ENCODE peak calls at places on chromosomes 11 and 22, in five cellular contexts. N, G, F, P and E are unnamed samples.

GRCh38 chr11:19742595-19743292 is 30.1 kb downstream of the NAV2 start:
- DNase-seq in N (peak; percentile 44), G (peak; percentile 79), F (peak; percentile 82), P (peak; percentile 86), E (peak; percentile 82)

GRCh38 chr22:44571566-44572413 is 73.8 kb upstream of the RTL6 start:
- DNase-seq in N (no peak), G (no peak), F (peak; percentile 49), P (no peak), E (no peak)

GRCh38 chr11:95717314-95717713 is 72.3 kb downstream of the FAM76B start:
- DNase-seq in N (no peak), G (no peak), F (no peak), P (no peak), E (no peak)

GRCh38 chr11:127073621-127074020 is 73.1 kb upstream of the KIRREL3 start:
- DNase-seq in N (no peak), G (no peak), F (no peak), P (no peak), E (no peak)

GRCh38 chr11:111911563-111912401 is at the start of gene CRYAB:
- DNase-seq in N (no peak), G (peak; percentile 49), F (no peak), P (peak; percentile 79), E (no peak)

GRCh38 chr11:7549681-7550080 is 35.9 kb downstream of the PPFIBP2 start:
- DNase-seq in N (no peak), G (no peak), F (no peak), P (no peak), E (no peak)

GRCh38 chr22:29710922-29711593 is 8.7 kb upstream of the CABP7 start:
- DNase-seq in N (no peak), G (no peak), F (no peak), P (no peak), E (no peak)

GRCh38 chr11:94171693-94172440 is 43.2 kb downstream of the PANX1 start:
- DNase-seq in N (peak; percentile 36), G (no peak), F (no peak), P (peak; percentile 65), E (peak; percentile 68)

GRCh38 chr22:41579297-41579996 is 10.2 kb downstream of the PMM1 start:
- DNase-seq in N (no peak), G (no peak), F (no peak), P (no peak), E (no peak)

GRCh38 chr22:24775769-24776492 is 1.4 kb upstream of the PIWIL3 start:
- DNase-seq in N (no peak), G (no peak), F (no peak), P (peak; percentile 29), E (no peak)

GRCh38 chr22:24768537-24769374 is 5.8 kb downstream of the PIWIL3 start:
- DNase-seq in N (peak; percentile 61), G (peak; percentile 56), F (no peak), P (peak; percentile 85), E (peak; percentile 62)

GRCh38 chr22:24776525-24776924 is 2.0 kb upstream of the PIWIL3 start:
- DNase-seq in N (no peak), G (no peak), F (no peak), P (no peak), E (no peak)

GRCh38 chr22:24772493-24773220 is 1.9 kb downstream of the PIWIL3 start:
- DNase-seq in N (no peak), G (peak; percentile 29), F (no peak), P (peak; percentile 83), E (peak; percentile 53)
- TF ChIP-seq CTCF in N (peak; percentile 9), G (peak; percentile 71), F (peak; percentile 74), P (peak; percentile 89), E (peak; percentile 60)

GRCh38 chr11:80651004-80651403 is 1210.2 kb upstream of the TENM4 start:
- DNase-seq in N (no peak), G (no peak), F (no peak), P (no peak), E (no peak)
- TF ChIP-seq CTCF in N (no peak), G (no peak), F (no peak), P (no peak), E (no peak)

DNA sequence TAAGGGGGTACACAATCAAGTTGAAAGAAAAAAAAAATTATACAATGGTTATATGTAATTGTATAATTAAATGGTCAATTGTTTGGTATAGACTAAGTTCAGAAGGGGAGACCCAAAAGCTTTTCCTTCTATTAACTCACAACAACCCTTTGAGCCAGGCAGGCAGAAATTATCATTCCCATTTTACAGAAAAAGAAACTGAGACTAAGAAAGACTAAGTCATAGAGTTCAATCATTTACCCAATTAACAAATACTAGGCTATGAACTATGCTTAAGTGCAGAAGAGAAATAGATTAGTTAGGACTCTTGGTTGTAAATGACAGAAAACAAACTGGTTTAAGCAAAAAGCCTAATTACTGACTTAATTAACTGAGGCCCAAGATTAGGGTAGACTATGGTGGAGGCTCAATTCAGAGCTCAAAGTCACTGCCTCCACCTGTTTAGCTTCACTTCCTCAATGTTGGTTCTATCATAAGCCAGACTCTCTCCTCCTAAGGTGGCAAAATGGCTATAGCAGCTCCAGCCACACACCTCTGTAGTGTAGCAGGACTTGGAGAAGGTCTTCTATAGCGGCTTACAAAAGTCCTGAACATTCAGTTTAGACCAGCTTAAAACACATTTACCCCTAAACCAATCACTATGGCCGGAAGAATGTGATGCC is 34.2 kb downstream of the FAM168A start:
- DNase-seq in N (no peak), G (no peak), F (no peak), P (no peak), E (no peak)
- TF ChIP-seq CTCF in N (no peak), G (no peak), F (no peak), P (no peak), E (no peak)

GRCh38 chr22:48893288-48894063 is 934.2 kb downstream of the BRD1 start:
- DNase-seq in N (no peak), G (no peak), F (no peak), P (no peak), E (no peak)

GRCh38 chr22:48895341-48895740 is 932.3 kb downstream of the BRD1 start:
- DNase-seq in N (no peak), G (no peak), F (no peak), P (no peak), E (no peak)

GRCh38 chr22:48894804-48895250 is 932.8 kb downstream of the BRD1 start:
- DNase-seq in N (no peak), G (no peak), F (no peak), P (no peak), E (no peak)

GRCh38 chr22:48892571-48893287 is 934.9 kb downstream of the BRD1 start:
- DNase-seq in N (no peak), G (no peak), F (no peak), P (no peak), E (no peak)

GRCh38 chr22:48894064-48894671 is 933.5 kb downstream of the BRD1 start:
- DNase-seq in N (no peak), G (no peak), F (peak; percentile 65), P (no peak), E (peak; percentile 34)
- TF ChIP-seq CTCF in N (no peak), G (no peak), F (peak; percentile 63), P (no peak), E (peak; percentile 27)

GRCh38 chr11:34564406-34564805 is 50.8 kb upstream of the ELF5 start:
- DNase-seq in N (no peak), G (no peak), F (no peak), P (no peak), E (no peak)

GRCh38 chr11:34566209-34566551 is 52.6 kb upstream of the ELF5 start:
- DNase-seq in N (no peak), G (no peak), F (no peak), P (no peak), E (no peak)

GRCh38 chr11:34564807-34565241 is 51.2 kb upstream of the ELF5 start:
- DNase-seq in N (no peak), G (no peak), F (no peak), P (no peak), E (no peak)

GRCh38 chr11:34566736-34567135 is 53.1 kb upstream of the ELF5 start:
- DNase-seq in N (no peak), G (no peak), F (no peak), P (no peak), E (no peak)

DNA sequence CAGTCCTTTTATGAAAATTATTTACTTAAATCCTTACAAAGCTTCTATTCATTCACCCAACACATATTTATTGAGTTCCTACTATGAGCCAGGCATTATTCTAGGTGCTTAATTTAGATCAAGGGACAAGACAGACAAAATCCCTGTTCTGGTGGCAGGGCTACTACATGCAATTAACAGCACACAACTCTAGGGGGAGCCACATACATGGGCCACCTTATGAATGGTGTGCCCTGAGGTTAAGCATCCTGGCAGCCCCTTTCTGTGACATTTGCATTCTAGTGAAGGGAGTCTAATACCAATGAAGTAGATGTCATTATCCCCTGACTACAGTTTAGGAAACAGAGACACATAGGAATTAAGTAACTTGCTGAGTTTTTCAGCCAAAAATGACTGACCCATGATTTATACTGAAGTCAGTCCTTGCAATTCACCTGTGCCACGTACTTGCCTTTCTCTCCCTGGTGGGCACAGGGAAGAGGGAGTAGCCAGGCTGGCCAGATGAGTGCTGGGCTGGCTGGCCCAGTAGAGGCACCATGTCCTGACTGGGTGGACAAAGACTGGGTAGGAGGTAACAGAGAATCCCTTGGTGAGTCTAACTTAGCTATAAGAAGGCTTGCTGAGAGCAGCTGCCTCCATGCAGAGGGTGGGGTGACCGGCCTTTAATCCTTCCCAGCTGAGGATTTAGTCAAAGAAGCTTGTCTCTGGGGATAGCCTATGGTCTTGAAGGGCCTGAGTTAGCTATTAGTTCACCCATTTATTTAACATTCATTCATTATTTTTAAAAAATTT is 52.0 kb upstream of the ELF5 start:
- DNase-seq in N (peak; percentile 41), G (no peak), F (no peak), P (no peak), E (peak; percentile 26)
- TF ChIP-seq CTCF in N (peak; percentile 63), G (peak; percentile 30), F (peak; percentile 71), P (peak; percentile 38), E (peak; percentile 69)

GRCh38 chr11:118212131-118212725 is 12.6 kb downstream of the JAML start:
- DNase-seq in N (no peak), G (no peak), F (no peak), P (no peak), E (no peak)
- TF ChIP-seq CTCF in N (no peak), G (no peak), F (no peak), P (no peak), E (no peak)

GRCh38 chr11:59281177-59281576 is 68.5 kb upstream of the MPEG1 start:
- DNase-seq in N (no peak), G (no peak), F (no peak), P (no peak), E (no peak)
- TF ChIP-seq CTCF in N (no peak), G (no peak), F (no peak), P (no peak), E (no peak)

GRCh38 chr22:23090079-23090835 is 19.9 kb downstream of the GNAZ start:
- DNase-seq in N (no peak), G (no peak), F (no peak), P (no peak), E (no peak)
- TF ChIP-seq CTCF in N (no peak), G (no peak), F (no peak), P (no peak), E (no peak)

GRCh38 chr22:46061431-46062231 is 84.7 kb upstream of the WNT7B start:
- DNase-seq in N (no peak), G (no peak), F (no peak), P (no peak), E (no peak)
- TF ChIP-seq CTCF in N (no peak), G (no peak), F (no peak), P (no peak), E (no peak)

GRCh38 chr11:117612111-117612510 is 184.9 kb downstream of the DSCAML1 start:
- DNase-seq in N (no peak), G (no peak), F (no peak), P (no peak), E (no peak)
- TF ChIP-seq CTCF in N (no peak), G (no peak), F (no peak), P (no peak), E (no peak)